ENCODE peak calls at places on chromosomes 4 and X, in four cellular contexts. W is T follicular helper cell; V is activated T-cell treated with anti-CD3 and anti-CD28 coated beads for 1 hour; Z is activated CD4-positive, alpha-beta T cell treated with anti-CD3 and anti-CD28 coated beads for 24 hours. U is an unnamed sample.

GRCh38 chrX:123475068-123475724 is 257.7 kb downstream of the THOC2 start:
- DNase-seq in W (no peak), V (no peak), Z (no peak), U (no peak)

GRCh38 chr4:177108708-177109107 is 201.0 kb upstream of the NEIL3 start:
- DNase-seq in W (no peak), V (no peak), Z (no peak), U (no peak)

GRCh38 chr4:99144070-99144469 is at the start of gene ADH4:
- DNase-seq in W (no peak), V (no peak), Z (no peak), U (no peak)

GRCh38 chrX:25873196-25873595 is 264.9 kb upstream of the MAGEB18 start:
- DNase-seq in W (no peak), V (no peak), Z (no peak), U (no peak)

GRCh38 chr4:137967480-137968190 is 274.5 kb downstream of the SLC7A11 start:
- DNase-seq in W (no peak), V (no peak), Z (no peak), U (no peak)

GRCh38 chr4:54683616-54684346 is 26.0 kb downstream of the KIT start:
- DNase-seq in W (peak), V (peak), Z (peak), U (peak)

GRCh38 chr4:153013202-153013988 is 77.3 kb downstream of the FHDC1 start:
- DNase-seq in W (no peak), V (no peak), Z (no peak), U (no peak)

GRCh38 chrX:96311366-96311765 is 373.3 kb upstream of the DIAPH2 start:
- DNase-seq in W (no peak), V (no peak), Z (no peak), U (no peak)

GRCh38 chr4:4855293-4856070 is 4.0 kb upstream of the MSX1 start:
- DNase-seq in W (no peak), V (no peak), Z (no peak), U (no peak)

GRCh38 chrX:347351-348117 is 28.9 kb upstream of the GTPBP6 start:
- DNase-seq in W (no peak), V (no peak), Z (no peak), U (no peak)

GRCh38 chrX:139203681-139204575 is 326.6 kb upstream of the F9 start:
- DNase-seq in W (no peak), V (no peak), Z (no peak), U (no peak)

GRCh38 chr4:1531683-1532548 is 125.7 kb upstream of the NKX1-1 start:
- DNase-seq in W (no peak), V (no peak), Z (no peak), U (no peak)

GRCh38 chr4:7154351-7154981 is 37.9 kb upstream of the SORCS2 start:
- DNase-seq in W (no peak), V (no peak), Z (no peak), U (no peak)

GRCh38 chr4:54318904-54319303 is 89.8 kb downstream of the PDGFRA start:
- DNase-seq in W (no peak), V (no peak), Z (no peak), U (peak)

GRCh38 chr4:8394125-8394524 is 46.4 kb downstream of the ACOX3 start:
- DNase-seq in W (no peak), V (no peak), Z (no peak), U (no peak)

U was measured in H9.